ENCODE peak calls at places on chromosomes 13 and 19, in eight cellular contexts. V, F, N, T, G, W, C and K are unnamed samples.

GRCh38 chr13:50650936-50651638 is 192.4 kb downstream of the DLEU7 start:
- DNase-seq in V (no peak), F (no peak), N (no peak), T (no peak), G (no peak), W (no peak), C (no peak), K (no peak)

GRCh38 chr13:59846845-59847620 is 316.7 kb downstream of the DIAPH3 start:
- DNase-seq in V (no peak), F (no peak), N (no peak), T (no peak), G (no peak), W (no peak), C (no peak), K (no peak)

GRCh38 chr19:45059258-45059965 is 16.9 kb downstream of the ZNF296 start:
- DNase-seq in V (no peak), F (peak; percentile 93), N (peak; percentile 87), T (peak; percentile 62), G (peak; percentile 51), W (peak; percentile 58), C (peak; percentile 13), K (peak; percentile 77)

GRCh38 chr13:37446503-37446902 is 152.1 kb downstream of the POSTN start:
- DNase-seq in V (peak; percentile 89), F (no peak), N (no peak), T (no peak), G (no peak), W (no peak), C (no peak), K (no peak)

GRCh38 chr19:53772943-53773342 is 51.2 kb downstream of the NLRP12 start:
- DNase-seq in V (no peak), F (peak; percentile 72), N (peak; percentile 48), T (no peak), G (no peak), W (no peak), C (peak; percentile 56), K (peak; percentile 25)

GRCh38 chr13:102846261-102847015 is 606 bp downstream of the ERCC5 start:
- DNase-seq in V (no peak), F (peak; percentile 70), N (peak; percentile 53), T (peak; percentile 17), G (peak; percentile 43), W (no peak), C (peak; percentile 5), K (peak; percentile 24)

GRCh38 chr19:40013991-40014390 is 17.1 kb downstream of the ZNF546 start:
- DNase-seq in V (no peak), F (no peak), N (no peak), T (no peak), G (no peak), W (no peak), C (no peak), K (no peak)

GRCh38 chr13:40061466-40062450 is 406.3 kb downstream of the COG6 start:
- DNase-seq in V (peak; percentile 51), F (no peak), N (no peak), T (no peak), G (no peak), W (no peak), C (no peak), K (no peak)

GRCh38 chr13:107441279-107441678 is 774.1 kb downstream of the LIG4 start:
- DNase-seq in V (no peak), F (no peak), N (no peak), T (no peak), G (no peak), W (no peak), C (no peak), K (no peak)

GRCh38 chr13:93603043-93603442 is 376.4 kb downstream of the GPC6 start:
- DNase-seq in V (peak; percentile 41), F (no peak), N (no peak), T (no peak), G (no peak), W (no peak), C (no peak), K (no peak)

GRCh38 chr13:103876571-103876970 is 810.4 kb upstream of the SLC10A2 start:
- DNase-seq in V (no peak), F (no peak), N (no peak), T (no peak), G (no peak), W (no peak), C (no peak), K (no peak)

GRCh38 chr13:29294869-29295268 is 300.6 kb downstream of the SLC7A1 start:
- DNase-seq in V (no peak), F (no peak), N (no peak), T (no peak), G (no peak), W (no peak), C (no peak), K (no peak)

GRCh38 chr19:54905908-54906511 is at the start of gene NCR1:
- DNase-seq in V (no peak), F (no peak), N (no peak), T (no peak), G (no peak), W (no peak), C (no peak), K (no peak)

GRCh38 chr13:98173431-98173921 is 3.6 kb downstream of the RNF113B start:
- DNase-seq in V (peak; percentile 5), F (peak; percentile 71), N (no peak), T (no peak), G (no peak), W (no peak), C (no peak), K (no peak)

GRCh38 chr13:79593611-79594275 is 112.8 kb downstream of the NDFIP2 start:
- DNase-seq in V (peak; percentile 53), F (no peak), N (no peak), T (no peak), G (no peak), W (no peak), C (no peak), K (no peak)

GRCh38 chr13:65063753-65064152 is 2166.4 kb downstream of the PCDH9 start:
- DNase-seq in V (no peak), F (no peak), N (no peak), T (no peak), G (no peak), W (no peak), C (no peak), K (no peak)

GRCh38 chr19:50481351-50482149 is 4.9 kb upstream of the GARIN5A start:
- DNase-seq in V (no peak), F (no peak), N (no peak), T (no peak), G (no peak), W (no peak), C (no peak), K (no peak)

GRCh38 chr13:95317037-95317989 is 16.1 kb upstream of the ABCC4 start:
- DNase-seq in V (no peak), F (no peak), N (no peak), T (no peak), G (no peak), W (no peak), C (no peak), K (no peak)

GRCh38 chr13:57740719-57741118 is 109.2 kb downstream of the PCDH17 start:
- DNase-seq in V (no peak), F (no peak), N (no peak), T (no peak), G (peak; percentile 4), W (no peak), C (no peak), K (no peak)